ENCODE peak calls at places on chromosome 16, in nine cellular contexts. T, P, R, Y, O, S, U, W and E are unnamed samples.

GRCh38 chr16:49492090-49492801 is 118.6 kb downstream of the C16orf78 start:
- DNase-seq in T (peak), P (no peak), R (peak), Y (peak), O (peak), S (peak), U (peak), W (no peak), E (no peak)

GRCh38 chr16:35450648-35451047 is 1991.2 kb downstream of the TP53TG3F start:
- DNase-seq in T (no peak), P (no peak), R (no peak), Y (no peak), O (no peak), S (no peak), U (no peak), W (no peak), E (no peak)

GRCh38 chr16:57185446-57185944 is 344 bp downstream of the PSME3IP1 start:
- DNase-seq in T (peak), P (no peak), R (peak), Y (no peak), O (no peak), S (peak), U (peak), W (peak), E (peak)

GRCh38 chr16:56916571-56917403 is 15.2 kb upstream of the HERPUD1 start:
- DNase-seq in T (no peak), P (no peak), R (no peak), Y (no peak), O (no peak), S (no peak), U (no peak), W (no peak), E (no peak)

GRCh38 chr16:89193021-89193575 is 7.2 kb downstream of the SLC22A31 start:
- DNase-seq in T (peak), P (peak), R (peak), Y (peak), O (peak), S (peak), U (peak), W (no peak), E (peak)

GRCh38 chr16:66927012-66927436 is 1.7 kb upstream of the RRAD start:
- DNase-seq in T (peak), P (no peak), R (no peak), Y (no peak), O (peak), S (peak), U (no peak), W (peak), E (no peak)

GRCh38 chr16:11791144-11791828 is 5.8 kb downstream of the ZC3H7A start:
- DNase-seq in T (no peak), P (no peak), R (peak), Y (no peak), O (no peak), S (no peak), U (no peak), W (no peak), E (no peak)

GRCh38 chr16:27841061-27841801 is 222.3 kb downstream of the GSG1L start:
- DNase-seq in T (no peak), P (no peak), R (no peak), Y (no peak), O (no peak), S (no peak), U (no peak), W (no peak), E (no peak)

GRCh38 chr16:16828913-16829398 is 450.0 kb downstream of the NPIPA7 start:
- DNase-seq in T (no peak), P (no peak), R (peak), Y (peak), O (peak), S (no peak), U (no peak), W (no peak), E (no peak)

GRCh38 chr16:16045879-16046278 is 96.5 kb downstream of the ABCC1 start:
- DNase-seq in T (no peak), P (no peak), R (peak), Y (no peak), O (no peak), S (no peak), U (peak), W (no peak), E (no peak)

GRCh38 chr16:50244504-50245416 is 21.6 kb upstream of the ADCY7 start:
- DNase-seq in T (no peak), P (no peak), R (peak), Y (no peak), O (peak), S (no peak), U (no peak), W (no peak), E (peak)

GRCh38 chr16:8855051-8855786 is 13.6 kb downstream of the CARHSP1 start:
- DNase-seq in T (no peak), P (no peak), R (no peak), Y (peak), O (no peak), S (no peak), U (peak), W (no peak), E (peak)

GRCh38 chr16:69924041-69924775 is 26.9 kb upstream of the CLEC18A start:
- DNase-seq in T (no peak), P (no peak), R (no peak), Y (no peak), O (no peak), S (no peak), U (no peak), W (no peak), E (no peak)
- H3K4me3 ChIP-seq in T (no peak), P (no peak), R (no peak), Y (no peak), O (no peak), S (no peak), U (no peak), W (no peak), E (no peak)

DNA sequence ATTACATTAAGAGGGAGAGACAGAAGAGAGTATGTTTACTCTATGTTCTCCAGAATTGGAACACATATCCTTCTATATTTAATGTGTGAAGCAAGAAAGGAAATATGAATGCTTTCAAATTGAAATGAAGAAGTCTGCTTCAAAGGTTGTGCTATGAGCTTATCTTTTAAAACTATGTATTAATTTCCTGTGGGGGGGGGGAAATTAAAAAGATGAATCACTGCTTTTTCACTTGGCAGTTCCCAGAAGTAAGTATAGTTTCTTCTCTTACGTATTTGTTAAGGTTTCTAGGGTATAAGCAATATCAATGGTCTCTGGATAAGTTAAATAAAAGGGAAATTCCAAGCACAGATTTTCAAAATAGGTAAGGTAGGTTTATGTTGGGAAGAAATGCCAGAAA is 7.0 kb downstream of the TERF2 start:
- DNase-seq in T (no peak), P (no peak), R (no peak), Y (no peak), O (no peak), S (peak), U (no peak), W (no peak), E (no peak)
- H3K9ac ChIP-seq in T (peak), P (no peak), R (no peak), Y (no peak), O (no peak), S (no peak), U (no peak), W (no peak), E (no peak)

GRCh38 chr16:20904507-20905079 is 4.0 kb downstream of the LYRM1 start:
- DNase-seq in T (peak), P (peak), R (no peak), Y (no peak), O (no peak), S (peak), U (no peak), W (peak), E (no peak)

GRCh38 chr16:20903889-20904506 is 3.4 kb downstream of the LYRM1 start:
- DNase-seq in T (peak), P (no peak), R (no peak), Y (no peak), O (no peak), S (no peak), U (no peak), W (no peak), E (no peak)

GRCh38 chr16:20906871-20907255 is 6.3 kb downstream of the LYRM1 start:
- DNase-seq in T (no peak), P (no peak), R (no peak), Y (no peak), O (no peak), S (no peak), U (no peak), W (no peak), E (no peak)

GRCh38 chr16:20906225-20906870 is 5.8 kb downstream of the LYRM1 start:
- DNase-seq in T (peak), P (no peak), R (no peak), Y (no peak), O (no peak), S (peak), U (no peak), W (peak), E (no peak)

DNA sequence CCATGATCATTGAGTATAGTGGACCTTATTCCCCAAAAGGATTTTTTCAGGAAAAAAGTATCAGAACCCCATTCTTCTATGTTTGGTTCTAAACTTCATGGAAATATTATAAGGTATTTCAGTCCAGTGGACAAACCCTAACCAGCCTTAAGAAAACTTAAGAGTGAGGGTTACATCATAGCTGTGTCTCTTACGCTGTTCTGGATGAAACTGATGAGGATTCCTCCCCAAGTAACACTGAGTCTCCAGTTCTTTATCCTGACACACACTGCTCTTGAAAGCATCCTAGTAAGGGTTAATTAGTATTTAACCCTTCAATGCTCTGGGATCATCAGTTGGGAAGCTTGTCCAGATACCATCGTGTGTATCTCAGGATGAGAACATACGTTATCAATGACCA is 5.0 kb downstream of the LYRM1 start:
- DNase-seq in T (peak), P (no peak), R (no peak), Y (no peak), O (no peak), S (no peak), U (no peak), W (no peak), E (no peak)
- H3K4me3 ChIP-seq in T (no peak), P (no peak), R (no peak), Y (no peak), O (no peak), S (no peak), U (no peak), W (no peak), E (no peak)

DNA sequence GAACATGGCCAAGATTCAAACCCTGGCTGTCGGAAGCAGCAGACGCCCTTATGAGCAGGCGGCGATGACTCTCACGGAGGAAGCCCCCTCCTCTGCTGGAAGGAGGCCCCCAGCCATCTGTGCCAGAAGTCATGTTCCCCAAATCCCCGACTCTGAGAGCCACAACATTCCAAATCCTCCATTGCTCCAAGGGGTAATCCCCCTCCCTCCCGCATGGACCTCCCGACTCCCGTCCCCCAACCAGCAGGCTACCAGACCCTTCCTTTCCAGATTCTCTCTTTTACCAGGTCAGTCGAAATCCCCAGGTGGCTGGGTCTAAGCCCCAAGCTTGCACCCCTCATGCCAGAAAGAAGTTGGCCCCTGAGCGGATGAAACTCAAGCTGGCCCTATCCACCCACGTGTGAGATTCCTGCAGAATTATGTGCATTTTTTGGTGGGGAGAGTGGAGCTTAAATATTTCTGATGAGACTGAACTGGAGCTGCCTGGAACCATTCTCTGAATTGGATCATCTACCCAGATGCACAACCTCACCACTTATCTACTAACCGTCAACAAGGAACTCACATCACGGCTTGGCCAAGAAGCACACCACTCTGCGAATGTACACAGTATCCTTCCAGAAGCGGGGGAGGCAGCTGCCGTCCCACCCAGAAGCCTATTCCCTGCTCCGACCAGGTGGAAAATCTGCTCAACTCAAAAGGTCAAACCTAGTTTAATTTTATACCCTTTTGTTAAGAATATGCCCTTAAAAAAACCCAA is 283.5 kb downstream of the C16orf95 start:
- DNase-seq in T (no peak), P (no peak), R (no peak), Y (no peak), O (no peak), S (peak), U (no peak), W (no peak), E (no peak)
- H3K9ac ChIP-seq in T (no peak), P (no peak), R (no peak), Y (no peak), O (no peak), S (no peak), U (no peak), W (no peak), E (no peak)

DNA sequence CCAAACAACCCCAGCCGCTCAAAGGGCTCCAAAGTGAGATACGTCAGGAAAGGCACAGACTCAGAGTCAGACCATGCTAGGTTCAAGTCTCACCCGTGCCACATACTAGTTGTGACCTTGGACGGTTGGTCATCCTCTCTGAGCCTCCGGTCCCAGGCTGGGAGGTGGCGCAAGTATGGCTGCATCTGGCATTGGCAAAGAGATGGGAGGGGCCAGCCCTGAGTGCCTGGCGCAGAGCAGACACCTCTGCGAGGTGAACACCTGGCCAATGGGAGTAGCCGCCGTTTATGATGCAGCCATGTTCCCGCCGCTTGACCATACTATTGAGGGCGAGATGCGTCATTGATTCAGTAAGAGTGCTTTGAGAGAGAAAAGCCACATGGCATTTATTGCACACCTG is 97.8 kb upstream of the PLCG2 start:
- DNase-seq in T (no peak), P (no peak), R (no peak), Y (no peak), O (no peak), S (no peak), U (no peak), W (no peak), E (no peak)
- H3K4me3 ChIP-seq in T (no peak), P (no peak), R (no peak), Y (no peak), O (no peak), S (no peak), U (no peak), W (no peak), E (no peak)

DNA sequence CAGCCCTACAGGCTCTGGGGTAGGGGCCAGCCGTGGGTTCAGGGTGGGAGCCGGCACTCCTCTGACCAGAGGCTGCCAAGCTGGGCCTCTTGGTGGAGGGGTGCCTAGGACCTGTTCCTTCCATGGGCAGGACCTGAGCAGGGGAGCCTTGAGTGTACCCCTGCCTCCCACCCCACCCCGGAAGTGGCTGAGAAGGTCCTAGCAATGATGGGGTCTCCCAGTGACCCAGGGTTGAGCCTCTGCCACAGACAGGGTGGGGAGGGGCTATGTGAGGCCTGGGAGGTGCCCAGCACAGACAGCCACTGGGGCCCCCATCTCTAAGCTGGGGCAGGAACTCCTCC is 6.2 kb upstream of the MTSS2 start:
- DNase-seq in T (no peak), P (no peak), R (no peak), Y (no peak), O (no peak), S (no peak), U (no peak), W (no peak), E (no peak)
- H3K9ac ChIP-seq in T (peak), P (no peak), R (no peak), Y (no peak), O (no peak), S (peak), U (peak), W (no peak), E (peak)

GRCh38 chr16:3152273-3153076 is 17.6 kb downstream of the ZNF213 start:
- DNase-seq in T (peak), P (peak), R (peak), Y (peak), O (peak), S (peak), U (peak), W (peak), E (peak)

GRCh38 chr16:3149193-3149530 is 14.3 kb downstream of the ZNF213 start:
- DNase-seq in T (no peak), P (no peak), R (no peak), Y (no peak), O (no peak), S (no peak), U (no peak), W (no peak), E (no peak)

GRCh38 chr16:3152022-3152272 is 17.1 kb downstream of the ZNF213 start:
- DNase-seq in T (no peak), P (no peak), R (no peak), Y (no peak), O (no peak), S (no peak), U (no peak), W (no peak), E (no peak)

GRCh38 chr16:3149630-3150345 is 15.0 kb downstream of the ZNF213 start:
- DNase-seq in T (peak), P (no peak), R (peak), Y (peak), O (peak), S (peak), U (peak), W (no peak), E (peak)

GRCh38 chr16:3150346-3151218 is 15.8 kb downstream of the ZNF213 start:
- DNase-seq in T (peak), P (peak), R (peak), Y (peak), O (peak), S (peak), U (peak), W (peak), E (peak)
- H3K4me3 ChIP-seq in T (peak), P (peak), R (peak), Y (peak), O (peak), S (peak), U (peak), W (peak), E (peak)

GRCh38 chr16:22897184-22897583 is 83.2 kb downstream of the HS3ST2 start:
- DNase-seq in T (no peak), P (no peak), R (no peak), Y (no peak), O (no peak), S (no peak), U (no peak), W (no peak), E (no peak)
- H3K9ac ChIP-seq in T (no peak), P (no peak), R (no peak), Y (no peak), O (no peak), S (no peak), U (no peak), W (no peak), E (no peak)

GRCh38 chr16:81403208-81403600 is 41.4 kb upstream of the CMIP start:
- DNase-seq in T (no peak), P (no peak), R (no peak), Y (no peak), O (no peak), S (no peak), U (no peak), W (no peak), E (no peak)
- H3K4me3 ChIP-seq in T (no peak), P (peak), R (no peak), Y (no peak), O (no peak), S (no peak), U (no peak), W (no peak), E (no peak)